ENCODE peak calls at places on chromosomes 1 and 21, in four cellular contexts. C is caudate nucleus, O is T-helper 9 cell, U is naive B cell. D is an unnamed sample.

GRCh38 chr1:109187127-109187526 is 26.6 kb upstream of the SARS1 start:
- DNase-seq in C (no peak), O (no peak), U (no peak), D (no peak)

GRCh38 chr1:55311057-55311631 is 96.0 kb upstream of the USP24 start:
- DNase-seq in O (no peak), C (no peak), U (no peak), D (no peak)

GRCh38 chr1:10210841-10211804 is 753 bp downstream of the KIF1B start:
- DNase-seq in U (no peak), O (peak), C (peak), D (no peak)

GRCh38 chr1:41653574-41653973 is 169.1 kb upstream of the EDN2 start:
- DNase-seq in O (no peak), C (no peak), U (no peak), D (no peak)

GRCh38 chr1:162680419-162681126 is 48.3 kb downstream of the DDR2 start:
- DNase-seq in C (no peak), O (no peak), U (no peak), D (no peak)

GRCh38 chr1:180862305-180862704 is 50.4 kb upstream of the KIAA1614 start:
- DNase-seq in C (no peak), O (no peak), U (no peak), D (no peak)

GRCh38 chr1:22210176-22210575 is 67.3 kb upstream of the WNT4 start:
- DNase-seq in O (no peak), U (no peak), C (no peak), D (no peak)

GRCh38 chr1:1833456-1833855 is 55.2 kb upstream of the NADK start:
- DNase-seq in O (no peak), U (peak), C (no peak), D (no peak)

GRCh38 chr1:99644302-99645004 is 1.5 kb upstream of the PALMD start:
- DNase-seq in O (no peak), U (no peak), C (no peak), D (no peak)

GRCh38 chr1:222124602-222125001 is 382.7 kb upstream of the DUSP10 start:
- DNase-seq in O (no peak), C (no peak), U (no peak), D (no peak)

GRCh38 chr1:176854134-176854533 is 310.4 kb downstream of the ASTN1 start:
- DNase-seq in U (no peak), C (no peak), O (no peak), D (no peak)

GRCh38 chr1:25690396-25690956 is 73.9 kb downstream of the MAN1C1 start:
- DNase-seq in C (no peak), U (no peak), O (no peak), D (no peak)

GRCh38 chr1:30779294-30780071 is 21.9 kb upstream of the LAPTM5 start:
- DNase-seq in C (peak), O (peak), U (peak), D (peak)

GRCh38 chr1:223344491-223344890 is 19.5 kb downstream of the SUSD4 start:
- DNase-seq in U (no peak), O (no peak), C (no peak), D (no peak)

GRCh38 chr1:208107817-208108608 is 136.2 kb downstream of the PLXNA2 start:
- DNase-seq in C (no peak), U (no peak), O (no peak), D (no peak)

GRCh38 chr1:222843434-222844107 is 28.7 kb downstream of the DISP1 start:
- DNase-seq in C (no peak), O (no peak), U (no peak), D (no peak)

GRCh38 chr21:38470762-38471161 is 27.5 kb downstream of the ERG start:
- DNase-seq in U (no peak), C (no peak), O (no peak), D (no peak)

GRCh38 chr1:7339014-7339413 is 432.1 kb upstream of the VAMP3 start:
- DNase-seq in O (no peak), C (no peak), U (no peak), D (no peak)

GRCh38 chr1:3735683-3736070 is 16.6 kb upstream of the CCDC27 start:
- DNase-seq in U (no peak), O (no peak), C (no peak), D (no peak)

GRCh38 chr1:40036574-40036973 is 4.0 kb upstream of the CAP1 start:
- DNase-seq in C (no peak), O (no peak), U (no peak), D (no peak)

GRCh38 chr1:21653744-21654100 is 15.4 kb downstream of the RAP1GAP start:
- DNase-seq in O (no peak), C (peak), U (no peak), D (no peak)

GRCh38 chr1:179229214-179230140 is at the start of gene ABL2:
- DNase-seq in U (peak), C (peak), O (peak), D (peak)

GRCh38 chr1:232302376-232303049 is 327.4 kb downstream of the SIPA1L2 start:
- DNase-seq in U (no peak), O (no peak), C (no peak), D (no peak)

GRCh38 chr21:34351786-34352241 is 12.0 kb upstream of the KCNE2 start:
- DNase-seq in C (peak), U (peak), O (no peak), D (no peak)

GRCh38 chr1:8422439-8423133 is 104.7 kb downstream of the SLC45A1 start:
- DNase-seq in U (no peak), C (peak), O (no peak), D (no peak)

GRCh38 chr21:41564871-41565281 is 56.9 kb upstream of the TMPRSS2 start:
- DNase-seq in C (no peak), O (no peak), U (no peak), D (no peak)

GRCh38 chr21:43985690-43986251 is 26.3 kb upstream of the TRAPPC10 start:
- DNase-seq in C (no peak), O (no peak), U (no peak), D (no peak)